ENCODE peak calls at places on chromosomes 7 and 10, in six cellular contexts. C is WTC11, B is transverse colon, O is HFFc6, W is left ventricle myocardium inferior, R is fibroblast of pulmonary artery. I is an unnamed sample.

GRCh38 chr10:75094465-75094864 is 17.0 kb upstream of the SAMD8 start:
- DNase-seq in O (no peak), W (no peak), R (no peak), C (no peak), B (no peak), I (no peak)

GRCh38 chr7:97499204-97499603 is 232.7 kb upstream of the TAC1 start:
- DNase-seq in O (peak), B (peak), W (no peak), C (peak), R (peak), I (peak)

GRCh38 chr10:103197177-103197576 is 4.1 kb upstream of the NT5C2 start:
- DNase-seq in B (no peak), C (no peak), O (peak), R (peak), W (peak), I (no peak)

GRCh38 chr10:124353896-124354295 is 64.8 kb downstream of the OAT start:
- DNase-seq in B (no peak), W (no peak), R (no peak), O (no peak), C (no peak), I (no peak)

GRCh38 chr7:39700165-39700564 is 76.8 kb downstream of the RALA start:
- DNase-seq in C (no peak), O (no peak), W (no peak), R (no peak), B (no peak), I (no peak)

GRCh38 chr7:42883950-42884349 is 27.9 kb downstream of the C7orf25 start:
- DNase-seq in R (peak), B (no peak), C (no peak), W (peak), O (no peak), I (no peak)

GRCh38 chr10:62581351-62581750 is 207.2 kb downstream of the ZNF365 start:
- DNase-seq in W (no peak), O (no peak), R (no peak), C (no peak), B (no peak), I (no peak)

GRCh38 chr7:2637505-2638223 is 5.9 kb downstream of the TTYH3 start:
- DNase-seq in B (peak), O (no peak), C (no peak), R (no peak), W (peak), I (no peak)

GRCh38 chr10:62175256-62175655 is 93.4 kb downstream of the RTKN2 start:
- DNase-seq in R (peak), O (no peak), W (no peak), C (no peak), B (no peak), I (no peak)

GRCh38 chr7:157896774-157897555 is 560.2 kb downstream of the DNAJB6 start:
- DNase-seq in B (no peak), W (no peak), R (no peak), C (no peak), O (no peak), I (no peak)

GRCh38 chr10:6203331-6204062 is 765 bp downstream of the PFKFB3 start:
- DNase-seq in R (peak), O (peak), W (peak), C (peak), B (peak), I (peak)

GRCh38 chr7:1073211-1073977 is 14.5 kb upstream of the GPER1 start:
- DNase-seq in C (no peak), B (no peak), R (no peak), W (no peak), O (no peak), I (no peak)

GRCh38 chr7:142375710-142376313 is 118.0 kb upstream of the PRSS58 start:
- DNase-seq in W (no peak), O (peak), B (no peak), C (peak), R (no peak), I (peak)

GRCh38 chr7:136086712-136087111 is 109.6 kb upstream of the MTPN start:
- DNase-seq in O (peak), C (peak), W (no peak), B (peak), R (peak), I (no peak)

GRCh38 chr10:22252801-22253577 is 35.2 kb upstream of the EBLN1 start:
- DNase-seq in B (peak), R (peak), O (no peak), C (peak), W (peak), I (peak)

GRCh38 chr10:13414855-13415254 is 66.8 kb upstream of the SEPHS1 start:
- DNase-seq in O (peak), C (peak), B (peak), W (no peak), R (peak), I (peak)

GRCh38 chr7:27640914-27641570 is 21.6 kb downstream of the HIBADH start:
- DNase-seq in C (no peak), W (no peak), R (peak), B (no peak), O (peak), I (no peak)

GRCh38 chr7:85489498-85489897 is 302.6 kb upstream of the SEMA3D start:
- DNase-seq in C (no peak), B (no peak), R (peak), O (peak), W (no peak), I (no peak)

GRCh38 chr10:71217266-71218045 is 5.1 kb downstream of the UNC5B start:
- DNase-seq in W (no peak), C (peak), B (no peak), O (no peak), R (no peak), I (no peak)

GRCh38 chr10:59387951-59388431 is 25.6 kb upstream of the FAM13C start:
- DNase-seq in R (peak), W (no peak), C (no peak), O (peak), B (no peak), I (no peak)

GRCh38 chr7:88127637-88128290 is 92.1 kb downstream of the SRI start:
- DNase-seq in R (no peak), O (no peak), W (no peak), C (no peak), B (no peak), I (no peak)
- TF ChIP-seq CTCF in R (no peak), O (no peak), W (no peak), C (no peak), B (no peak), I (no peak)

GRCh38 chr10:16518822-16519221 is 2.9 kb downstream of the C1QL3 start:
- DNase-seq in B (no peak), W (no peak), C (no peak), O (no peak), R (peak), I (no peak)

GRCh38 chr10:16521311-16522016 is at the start of gene C1QL3:
- DNase-seq in W (no peak), R (peak), O (no peak), C (peak), B (no peak), I (peak)

GRCh38 chr10:16519250-16519907 is 2.3 kb downstream of the C1QL3 start:
- DNase-seq in O (no peak), R (no peak), C (peak), W (no peak), B (no peak), I (no peak)

GRCh38 chr10:16519908-16520861 is 1.5 kb downstream of the C1QL3 start:
- DNase-seq in R (no peak), O (no peak), B (no peak), C (peak), W (no peak), I (peak)

GRCh38 chr10:16520900-16521299 is 779 bp downstream of the C1QL3 start:
- DNase-seq in R (peak), B (no peak), W (peak), O (no peak), C (peak), I (peak)
- TF ChIP-seq CTCF in R (peak), B (no peak), W (peak), O (no peak), C (no peak), I (no peak)

GRCh38 chr10:79292789-79293746 is 54.2 kb upstream of the PPIF start:
- DNase-seq in C (peak), R (no peak), W (no peak), B (no peak), O (no peak), I (peak)
- TF ChIP-seq CTCF in C (peak), R (peak), W (peak), B (peak), O (peak), I (peak)

GRCh38 chr7:126302639-126303038 is 950.1 kb downstream of the GRM8 start:
- DNase-seq in O (no peak), C (no peak), R (no peak), B (no peak), W (no peak), I (no peak)
- TF ChIP-seq CTCF in O (no peak), C (no peak), R (no peak), B (no peak), W (no peak), I (peak)

I was measured in endothelial cell.